ENCODE peak calls at places on chromosome 3, in five cellular contexts. One of them, this sample, is unnamed.
A peak's percentile ranks its signal among the peaks of the same experiment; 100 is the strongest.

GRCh38 chr3:65597952-65598413 is 440.7 kb downstream of the MAGI1 start:
- DNase-seq in LHCN-M2: no peak
- DNase-seq in GM12891: no peak
- DNase-seq in stimulated activated naive CD4-positive, alpha-beta T cell: no peak
- DNase-seq in progenitor cell of endocrine pancreas: peak; percentile 11
- DNase-seq in this sample: peak; percentile 39

GRCh38 chr3:27559381-27559780 is 75.2 kb upstream of the SLC4A7 start:
- DNase-seq in GM12891: no peak
- DNase-seq in stimulated activated naive CD4-positive, alpha-beta T cell: no peak
- DNase-seq in progenitor cell of endocrine pancreas: no peak
- DNase-seq in LHCN-M2: no peak
- DNase-seq in this sample: no peak

GRCh38 chr3:188061133-188061532 is 92.8 kb upstream of the LPP start:
- DNase-seq in LHCN-M2: peak; percentile 54
- DNase-seq in GM12891: no peak
- DNase-seq in stimulated activated naive CD4-positive, alpha-beta T cell: peak; percentile 12
- DNase-seq in progenitor cell of endocrine pancreas: no peak
- DNase-seq in this sample: no peak

GRCh38 chr3:156604064-156604641 is 49.2 kb upstream of the SSR3 start:
- DNase-seq in stimulated activated naive CD4-positive, alpha-beta T cell: no peak
- DNase-seq in LHCN-M2: no peak
- DNase-seq in GM12891: no peak
- DNase-seq in progenitor cell of endocrine pancreas: no peak
- DNase-seq in this sample: no peak

GRCh38 chr3:1017879-1018278 is 74.9 kb upstream of the CNTN6 start:
- DNase-seq in GM12891: no peak
- DNase-seq in stimulated activated naive CD4-positive, alpha-beta T cell: no peak
- DNase-seq in LHCN-M2: no peak
- DNase-seq in progenitor cell of endocrine pancreas: no peak
- DNase-seq in this sample: no peak

GRCh38 chr3:120093923-120094775 is at the start of gene GSK3B:
- DNase-seq in stimulated activated naive CD4-positive, alpha-beta T cell: peak; percentile 92
- DNase-seq in progenitor cell of endocrine pancreas: peak; percentile 61
- DNase-seq in LHCN-M2: no peak
- DNase-seq in GM12891: peak; percentile 70
- DNase-seq in this sample: peak; percentile 62

GRCh38 chr3:48411606-48412374 is 18.1 kb downstream of the PLXNB1 start:
- DNase-seq in GM12891: peak; percentile 11
- DNase-seq in progenitor cell of endocrine pancreas: no peak
- DNase-seq in stimulated activated naive CD4-positive, alpha-beta T cell: no peak
- DNase-seq in LHCN-M2: no peak
- DNase-seq in this sample: no peak

GRCh38 chr3:15317164-15317477 is 15.3 kb downstream of the SH3BP5 start:
- DNase-seq in progenitor cell of endocrine pancreas: no peak
- DNase-seq in stimulated activated naive CD4-positive, alpha-beta T cell: no peak
- DNase-seq in LHCN-M2: peak; percentile 38
- DNase-seq in GM12891: no peak
- DNase-seq in this sample: no peak

GRCh38 chr3:53880396-53881345 is 1.3 kb downstream of the ACTR8 start:
- DNase-seq in LHCN-M2: peak; percentile 4
- DNase-seq in progenitor cell of endocrine pancreas: no peak
- DNase-seq in stimulated activated naive CD4-positive, alpha-beta T cell: no peak
- DNase-seq in GM12891: no peak
- DNase-seq in this sample: no peak

GRCh38 chr3:27945229-27945628 is 223.1 kb upstream of the EOMES start:
- DNase-seq in progenitor cell of endocrine pancreas: no peak
- DNase-seq in GM12891: no peak
- DNase-seq in stimulated activated naive CD4-positive, alpha-beta T cell: no peak
- DNase-seq in LHCN-M2: no peak
- DNase-seq in this sample: no peak

GRCh38 chr3:126476166-126476975 is 680 bp upstream of the ZXDC start:
- DNase-seq in LHCN-M2: no peak
- DNase-seq in progenitor cell of endocrine pancreas: peak; percentile 43
- DNase-seq in GM12891: no peak
- DNase-seq in stimulated activated naive CD4-positive, alpha-beta T cell: peak; percentile 85
- DNase-seq in this sample: peak; percentile 34

This sample was measured in posterior cingulate gyrus.